ENCODE peak calls at places on chromosomes 6 and 20, in eight cellular contexts. One of them, this sample, is unnamed.
A peak's percentile ranks its signal among the peaks of the same experiment; 100 is the strongest.

GRCh38 chr20:44832724-44833123 is 22.4 kb upstream of the RIMS4 start:
- DNase-seq in neural crest cell: no peak
- DNase-seq in endothelial cell: no peak
- DNase-seq in left ventricle myocardium inferior: no peak
- DNase-seq in fibroblast of villous mesenchyme: no peak
- DNase-seq in MCF 10A: peak; percentile 66
- DNase-seq in upper lobe of left lung: no peak
- DNase-seq in astrocyte of the cerebellum: no peak
- DNase-seq in this sample: no peak

GRCh38 chr6:51472745-51473483 is 614.5 kb downstream of the PKHD1 start:
- DNase-seq in neural crest cell: no peak
- DNase-seq in endothelial cell: no peak
- DNase-seq in left ventricle myocardium inferior: no peak
- DNase-seq in fibroblast of villous mesenchyme: no peak
- DNase-seq in MCF 10A: peak; percentile 81
- DNase-seq in upper lobe of left lung: no peak
- DNase-seq in astrocyte of the cerebellum: no peak
- DNase-seq in this sample: no peak

GRCh38 chr20:37361336-37361735 is 15.4 kb downstream of the SRC start:
- DNase-seq in neural crest cell: no peak
- DNase-seq in endothelial cell: no peak
- DNase-seq in left ventricle myocardium inferior: no peak
- DNase-seq in fibroblast of villous mesenchyme: no peak
- DNase-seq in MCF 10A: no peak
- DNase-seq in upper lobe of left lung: peak; percentile 67
- DNase-seq in astrocyte of the cerebellum: no peak
- DNase-seq in this sample: peak; percentile 58

GRCh38 chr20:6122873-6123649 is at the start of gene FERMT1:
- DNase-seq in neural crest cell: peak; percentile 45
- DNase-seq in endothelial cell: peak; percentile 51
- DNase-seq in left ventricle myocardium inferior: peak; percentile 40
- DNase-seq in fibroblast of villous mesenchyme: peak; percentile 55
- DNase-seq in MCF 10A: peak; percentile 84
- DNase-seq in upper lobe of left lung: peak; percentile 90
- DNase-seq in astrocyte of the cerebellum: no peak
- DNase-seq in this sample: no peak

GRCh38 chr6:139288496-139289040 is 3.2 kb downstream of the TXLNB start:
- DNase-seq in neural crest cell: no peak
- DNase-seq in endothelial cell: no peak
- DNase-seq in left ventricle myocardium inferior: peak; percentile 28
- DNase-seq in fibroblast of villous mesenchyme: no peak
- DNase-seq in MCF 10A: no peak
- DNase-seq in upper lobe of left lung: no peak
- DNase-seq in astrocyte of the cerebellum: no peak
- DNase-seq in this sample: no peak

GRCh38 chr6:169800668-169801395 is 49.4 kb downstream of the ERMARD start:
- DNase-seq in neural crest cell: no peak
- DNase-seq in endothelial cell: no peak
- DNase-seq in left ventricle myocardium inferior: no peak
- DNase-seq in fibroblast of villous mesenchyme: peak; percentile 47
- DNase-seq in MCF 10A: peak; percentile 57
- DNase-seq in upper lobe of left lung: peak; percentile 69
- DNase-seq in astrocyte of the cerebellum: no peak
- DNase-seq in this sample: no peak

GRCh38 chr6:56959938-56960337 is 5.0 kb downstream of the BEND6 start:
- DNase-seq in neural crest cell: no peak
- DNase-seq in endothelial cell: no peak
- DNase-seq in left ventricle myocardium inferior: no peak
- DNase-seq in fibroblast of villous mesenchyme: peak; percentile 39
- DNase-seq in MCF 10A: peak; percentile 54
- DNase-seq in upper lobe of left lung: no peak
- DNase-seq in astrocyte of the cerebellum: peak; percentile 54
- DNase-seq in this sample: no peak

GRCh38 chr20:45951474-45951873 is 17.0 kb downstream of the PCIF1 start:
- DNase-seq in neural crest cell: no peak
- DNase-seq in endothelial cell: no peak
- DNase-seq in left ventricle myocardium inferior: no peak
- DNase-seq in fibroblast of villous mesenchyme: no peak
- DNase-seq in MCF 10A: no peak
- DNase-seq in upper lobe of left lung: no peak
- DNase-seq in astrocyte of the cerebellum: no peak
- DNase-seq in this sample: no peak

GRCh38 chr20:2402271-2402980 is 21.7 kb downstream of the TGM6 start:
- DNase-seq in neural crest cell: no peak
- DNase-seq in endothelial cell: no peak
- DNase-seq in left ventricle myocardium inferior: no peak
- DNase-seq in fibroblast of villous mesenchyme: peak; percentile 50
- DNase-seq in MCF 10A: peak; percentile 55
- DNase-seq in upper lobe of left lung: no peak
- DNase-seq in astrocyte of the cerebellum: no peak
- DNase-seq in this sample: peak; percentile 9

GRCh38 chr20:21272679-21273078 is 30.5 kb upstream of the XRN2 start:
- DNase-seq in neural crest cell: no peak
- DNase-seq in endothelial cell: no peak
- DNase-seq in left ventricle myocardium inferior: no peak
- DNase-seq in fibroblast of villous mesenchyme: no peak
- DNase-seq in MCF 10A: no peak
- DNase-seq in upper lobe of left lung: no peak
- DNase-seq in astrocyte of the cerebellum: no peak
- DNase-seq in this sample: no peak

GRCh38 chr6:108948252-108948651 is 100.0 kb downstream of the ARMC2 start:
- DNase-seq in neural crest cell: no peak
- DNase-seq in endothelial cell: no peak
- DNase-seq in left ventricle myocardium inferior: no peak
- DNase-seq in fibroblast of villous mesenchyme: no peak
- DNase-seq in MCF 10A: no peak
- DNase-seq in upper lobe of left lung: no peak
- DNase-seq in astrocyte of the cerebellum: no peak
- DNase-seq in this sample: no peak

GRCh38 chr20:1324598-1325172 is 4.3 kb downstream of the SDCBP2 start:
- DNase-seq in neural crest cell: no peak
- DNase-seq in endothelial cell: no peak
- DNase-seq in left ventricle myocardium inferior: no peak
- DNase-seq in fibroblast of villous mesenchyme: peak; percentile 89
- DNase-seq in MCF 10A: no peak
- DNase-seq in upper lobe of left lung: no peak
- DNase-seq in astrocyte of the cerebellum: no peak
- DNase-seq in this sample: peak; percentile 79

GRCh38 chr6:42406296-42407280 is 45.1 kb downstream of the TRERF1 start:
- DNase-seq in neural crest cell: no peak
- DNase-seq in endothelial cell: no peak
- DNase-seq in left ventricle myocardium inferior: no peak
- DNase-seq in fibroblast of villous mesenchyme: peak; percentile 16
- DNase-seq in MCF 10A: peak; percentile 59
- DNase-seq in upper lobe of left lung: no peak
- DNase-seq in astrocyte of the cerebellum: no peak
- DNase-seq in this sample: no peak

GRCh38 chr20:46705378-46705729 is 4.1 kb upstream of the SLC2A10 start:
- DNase-seq in neural crest cell: no peak
- DNase-seq in endothelial cell: no peak
- DNase-seq in left ventricle myocardium inferior: no peak
- DNase-seq in fibroblast of villous mesenchyme: peak; percentile 83
- DNase-seq in MCF 10A: no peak
- DNase-seq in upper lobe of left lung: no peak
- DNase-seq in astrocyte of the cerebellum: no peak
- DNase-seq in this sample: no peak

GRCh38 chr6:8102122-8102958 is at the start of gene EEF1E1:
- DNase-seq in neural crest cell: peak; percentile 77
- DNase-seq in endothelial cell: peak; percentile 94
- DNase-seq in left ventricle myocardium inferior: peak; percentile 93
- DNase-seq in fibroblast of villous mesenchyme: peak; percentile 93
- DNase-seq in MCF 10A: peak; percentile 96
- DNase-seq in upper lobe of left lung: peak; percentile 99
- DNase-seq in astrocyte of the cerebellum: peak; percentile 86
- DNase-seq in this sample: peak; percentile 96

DNA sequence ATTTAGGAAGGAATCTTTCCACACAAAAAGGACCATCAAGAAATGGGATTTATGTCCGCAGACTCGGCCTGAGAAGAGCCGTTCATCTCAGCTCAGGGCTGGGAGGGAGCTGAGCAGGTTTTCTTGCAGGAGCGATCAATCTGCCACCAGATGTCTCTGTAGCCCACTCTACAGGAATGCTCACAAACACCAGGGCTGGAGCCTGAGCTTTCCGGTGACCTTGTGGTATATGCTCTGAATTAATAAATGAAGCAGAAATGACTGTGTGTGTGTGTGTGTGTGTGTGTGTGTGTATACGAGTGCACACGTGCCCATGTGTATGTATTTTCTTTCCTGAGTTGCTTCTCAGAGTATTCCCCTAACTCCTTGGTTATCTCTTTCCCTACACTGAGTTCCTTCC is 12.0 kb downstream of the CD83 start:
- DNase-seq in neural crest cell: peak; percentile 30
- DNase-seq in endothelial cell: peak; percentile 44
- DNase-seq in left ventricle myocardium inferior: peak; percentile 38
- DNase-seq in fibroblast of villous mesenchyme: peak; percentile 50
- DNase-seq in MCF 10A: peak; percentile 36
- DNase-seq in upper lobe of left lung: no peak
- DNase-seq in astrocyte of the cerebellum: peak; percentile 68
- DNase-seq in this sample: no peak
- TF ChIP-seq CTCF in neural crest cell: peak; percentile 70
- TF ChIP-seq CTCF in endothelial cell: no peak
- TF ChIP-seq CTCF in left ventricle myocardium inferior: peak; percentile 77
- TF ChIP-seq CTCF in fibroblast of villous mesenchyme: peak; percentile 54
- TF ChIP-seq CTCF in MCF 10A: peak; percentile 25
- TF ChIP-seq CTCF in upper lobe of left lung: peak; percentile 49
- TF ChIP-seq CTCF in astrocyte of the cerebellum: peak; percentile 77
- TF ChIP-seq CTCF in this sample: peak; percentile 27

GRCh38 chr6:20921533-20921932 is 387.3 kb downstream of the CDKAL1 start:
- DNase-seq in neural crest cell: no peak
- DNase-seq in endothelial cell: no peak
- DNase-seq in left ventricle myocardium inferior: no peak
- DNase-seq in fibroblast of villous mesenchyme: no peak
- DNase-seq in MCF 10A: no peak
- DNase-seq in upper lobe of left lung: no peak
- DNase-seq in astrocyte of the cerebellum: no peak
- DNase-seq in this sample: no peak
- TF ChIP-seq CTCF in neural crest cell: no peak
- TF ChIP-seq CTCF in endothelial cell: no peak
- TF ChIP-seq CTCF in left ventricle myocardium inferior: no peak
- TF ChIP-seq CTCF in fibroblast of villous mesenchyme: no peak
- TF ChIP-seq CTCF in MCF 10A: no peak
- TF ChIP-seq CTCF in upper lobe of left lung: no peak
- TF ChIP-seq CTCF in astrocyte of the cerebellum: no peak
- TF ChIP-seq CTCF in this sample: no peak

DNA sequence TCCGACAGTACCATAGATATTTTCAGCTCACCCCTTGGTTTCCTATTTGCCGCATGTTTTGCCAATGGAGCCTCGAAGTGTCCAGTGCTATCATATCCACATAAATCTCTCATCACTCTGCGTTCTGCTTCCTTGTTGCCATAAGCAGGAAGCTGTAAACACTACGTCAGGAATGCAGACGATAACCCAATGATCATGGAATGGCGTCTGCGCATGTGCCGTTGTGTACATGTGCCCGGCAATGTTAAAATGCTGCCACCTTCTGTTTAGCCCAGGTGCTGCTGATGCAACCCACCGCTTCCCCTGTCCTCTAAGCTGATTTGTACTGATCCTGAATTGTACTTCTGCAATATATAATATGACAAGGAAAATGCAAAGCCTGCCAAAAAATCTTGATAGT is 607.5 kb downstream of the HDGFL1 start:
- DNase-seq in neural crest cell: no peak
- DNase-seq in endothelial cell: no peak
- DNase-seq in left ventricle myocardium inferior: no peak
- DNase-seq in fibroblast of villous mesenchyme: peak; percentile 95
- DNase-seq in MCF 10A: no peak
- DNase-seq in upper lobe of left lung: no peak
- DNase-seq in astrocyte of the cerebellum: no peak
- DNase-seq in this sample: no peak
- TF ChIP-seq CTCF in neural crest cell: no peak
- TF ChIP-seq CTCF in endothelial cell: no peak
- TF ChIP-seq CTCF in left ventricle myocardium inferior: peak; percentile 15
- TF ChIP-seq CTCF in fibroblast of villous mesenchyme: peak; percentile 58
- TF ChIP-seq CTCF in MCF 10A: no peak
- TF ChIP-seq CTCF in upper lobe of left lung: no peak
- TF ChIP-seq CTCF in astrocyte of the cerebellum: no peak
- TF ChIP-seq CTCF in this sample: no peak

GRCh38 chr20:34310481-34311117 is 7.4 kb upstream of the AHCY start:
- DNase-seq in neural crest cell: no peak
- DNase-seq in endothelial cell: no peak
- DNase-seq in left ventricle myocardium inferior: no peak
- DNase-seq in fibroblast of villous mesenchyme: no peak
- DNase-seq in MCF 10A: no peak
- DNase-seq in upper lobe of left lung: no peak
- DNase-seq in astrocyte of the cerebellum: no peak
- DNase-seq in this sample: no peak

GRCh38 chr20:34312024-34312460 is 8.9 kb upstream of the AHCY start:
- DNase-seq in neural crest cell: no peak
- DNase-seq in endothelial cell: no peak
- DNase-seq in left ventricle myocardium inferior: no peak
- DNase-seq in fibroblast of villous mesenchyme: no peak
- DNase-seq in MCF 10A: no peak
- DNase-seq in upper lobe of left lung: no peak
- DNase-seq in astrocyte of the cerebellum: no peak
- DNase-seq in this sample: no peak

GRCh38 chr20:34309691-34310090 is 6.5 kb upstream of the AHCY start:
- DNase-seq in neural crest cell: no peak
- DNase-seq in endothelial cell: no peak
- DNase-seq in left ventricle myocardium inferior: no peak
- DNase-seq in fibroblast of villous mesenchyme: no peak
- DNase-seq in MCF 10A: no peak
- DNase-seq in upper lobe of left lung: no peak
- DNase-seq in astrocyte of the cerebellum: no peak
- DNase-seq in this sample: no peak

GRCh38 chr20:34312544-34313217 is 9.5 kb upstream of the AHCY start:
- DNase-seq in neural crest cell: peak; percentile 99
- DNase-seq in endothelial cell: peak; percentile 92
- DNase-seq in left ventricle myocardium inferior: peak; percentile 82
- DNase-seq in fibroblast of villous mesenchyme: peak; percentile 84
- DNase-seq in MCF 10A: peak; percentile 91
- DNase-seq in upper lobe of left lung: no peak
- DNase-seq in astrocyte of the cerebellum: peak; percentile 67
- DNase-seq in this sample: peak; percentile 32

GRCh38 chr20:34311118-34312023 is 8.2 kb upstream of the AHCY start:
- DNase-seq in neural crest cell: peak; percentile 36
- DNase-seq in endothelial cell: peak; percentile 41
- DNase-seq in left ventricle myocardium inferior: no peak
- DNase-seq in fibroblast of villous mesenchyme: no peak
- DNase-seq in MCF 10A: no peak
- DNase-seq in upper lobe of left lung: peak; percentile 70
- DNase-seq in astrocyte of the cerebellum: no peak
- DNase-seq in this sample: no peak
- TF ChIP-seq CTCF in neural crest cell: peak; percentile 40
- TF ChIP-seq CTCF in endothelial cell: no peak
- TF ChIP-seq CTCF in left ventricle myocardium inferior: no peak
- TF ChIP-seq CTCF in fibroblast of villous mesenchyme: peak; percentile 31
- TF ChIP-seq CTCF in MCF 10A: no peak
- TF ChIP-seq CTCF in upper lobe of left lung: no peak
- TF ChIP-seq CTCF in astrocyte of the cerebellum: peak; percentile 30
- TF ChIP-seq CTCF in this sample: no peak

GRCh38 chr20:15842872-15843271 is 730.4 kb downstream of the KIF16B start:
- DNase-seq in neural crest cell: no peak
- DNase-seq in endothelial cell: no peak
- DNase-seq in left ventricle myocardium inferior: no peak
- DNase-seq in fibroblast of villous mesenchyme: no peak
- DNase-seq in MCF 10A: no peak
- DNase-seq in upper lobe of left lung: no peak
- DNase-seq in astrocyte of the cerebellum: no peak
- DNase-seq in this sample: no peak
- TF ChIP-seq CTCF in neural crest cell: no peak
- TF ChIP-seq CTCF in endothelial cell: no peak
- TF ChIP-seq CTCF in left ventricle myocardium inferior: peak; percentile 29
- TF ChIP-seq CTCF in fibroblast of villous mesenchyme: no peak
- TF ChIP-seq CTCF in MCF 10A: no peak
- TF ChIP-seq CTCF in upper lobe of left lung: no peak
- TF ChIP-seq CTCF in astrocyte of the cerebellum: no peak
- TF ChIP-seq CTCF in this sample: no peak

This sample was measured in ascending aorta.